ENCODE peak calls at places on chromosomes 6 and 20, in ten cellular contexts. One of them, this sample, is unnamed.

GRCh38 chr20:37421988-37422387 is 76.0 kb downstream of the SRC start:
- DNase-seq in activated CD8-positive, alpha-beta memory T cell treated with anti-CD3 and anti-CD28 coated beads, Interleukin-2, amount 50 U/mL, for 48 hours: no peak
- DNase-seq in activated CD4-positive, alpha-beta T cell treated with anti-CD3 and anti-CD28 coated beads for 4 hours: no peak
- DNase-seq in memory B cell: no peak
- DNase-seq in HL-60: no peak
- DNase-seq in T-helper 17 cell: no peak
- DNase-seq in Kasumi-1: no peak
- DNase-seq in astrocyte of the cerebellum: no peak
- DNase-seq in H9: no peak
- DNase-seq in RPMI8226: no peak
- DNase-seq in this sample: no peak

GRCh38 chr20:59320426-59320825 is 20.0 kb downstream of the EDN3 start:
- DNase-seq in RPMI8226: no peak
- DNase-seq in activated CD4-positive, alpha-beta T cell treated with anti-CD3 and anti-CD28 coated beads for 4 hours: no peak
- DNase-seq in H9: no peak
- DNase-seq in astrocyte of the cerebellum: no peak
- DNase-seq in activated CD8-positive, alpha-beta memory T cell treated with anti-CD3 and anti-CD28 coated beads, Interleukin-2, amount 50 U/mL, for 48 hours: no peak
- DNase-seq in T-helper 17 cell: no peak
- DNase-seq in Kasumi-1: no peak
- DNase-seq in HL-60: no peak
- DNase-seq in memory B cell: no peak
- DNase-seq in this sample: no peak

GRCh38 chr20:4813839-4814695 is 92.4 kb downstream of the PRND start:
- DNase-seq in activated CD8-positive, alpha-beta memory T cell treated with anti-CD3 and anti-CD28 coated beads, Interleukin-2, amount 50 U/mL, for 48 hours: peak
- DNase-seq in HL-60: peak
- DNase-seq in H9: no peak
- DNase-seq in Kasumi-1: peak
- DNase-seq in T-helper 17 cell: peak
- DNase-seq in RPMI8226: peak
- DNase-seq in memory B cell: no peak
- DNase-seq in activated CD4-positive, alpha-beta T cell treated with anti-CD3 and anti-CD28 coated beads for 4 hours: no peak
- DNase-seq in astrocyte of the cerebellum: no peak
- DNase-seq in this sample: no peak

GRCh38 chr6:74044417-74045096 is 348.6 kb downstream of the CD109 start:
- DNase-seq in RPMI8226: no peak
- DNase-seq in activated CD8-positive, alpha-beta memory T cell treated with anti-CD3 and anti-CD28 coated beads, Interleukin-2, amount 50 U/mL, for 48 hours: no peak
- DNase-seq in HL-60: no peak
- DNase-seq in H9: no peak
- DNase-seq in memory B cell: no peak
- DNase-seq in Kasumi-1: no peak
- DNase-seq in T-helper 17 cell: no peak
- DNase-seq in activated CD4-positive, alpha-beta T cell treated with anti-CD3 and anti-CD28 coated beads for 4 hours: no peak
- DNase-seq in astrocyte of the cerebellum: no peak
- DNase-seq in this sample: no peak

GRCh38 chr20:43571771-43572170 is 12.9 kb downstream of the SGK2 start:
- DNase-seq in Kasumi-1: no peak
- DNase-seq in activated CD8-positive, alpha-beta memory T cell treated with anti-CD3 and anti-CD28 coated beads, Interleukin-2, amount 50 U/mL, for 48 hours: no peak
- DNase-seq in T-helper 17 cell: no peak
- DNase-seq in activated CD4-positive, alpha-beta T cell treated with anti-CD3 and anti-CD28 coated beads for 4 hours: no peak
- DNase-seq in HL-60: no peak
- DNase-seq in memory B cell: no peak
- DNase-seq in astrocyte of the cerebellum: no peak
- DNase-seq in RPMI8226: no peak
- DNase-seq in H9: no peak
- DNase-seq in this sample: no peak

GRCh38 chr6:77034161-77034560 is 429.1 kb downstream of the HTR1B start:
- DNase-seq in activated CD4-positive, alpha-beta T cell treated with anti-CD3 and anti-CD28 coated beads for 4 hours: no peak
- DNase-seq in memory B cell: no peak
- DNase-seq in T-helper 17 cell: no peak
- DNase-seq in Kasumi-1: no peak
- DNase-seq in H9: peak
- DNase-seq in activated CD8-positive, alpha-beta memory T cell treated with anti-CD3 and anti-CD28 coated beads, Interleukin-2, amount 50 U/mL, for 48 hours: no peak
- DNase-seq in astrocyte of the cerebellum: peak
- DNase-seq in RPMI8226: no peak
- DNase-seq in HL-60: no peak
- DNase-seq in this sample: no peak

GRCh38 chr6:3324262-3324942 is 65.7 kb downstream of the PSMG4 start:
- DNase-seq in H9: no peak
- DNase-seq in memory B cell: no peak
- DNase-seq in Kasumi-1: no peak
- DNase-seq in astrocyte of the cerebellum: peak
- DNase-seq in activated CD4-positive, alpha-beta T cell treated with anti-CD3 and anti-CD28 coated beads for 4 hours: no peak
- DNase-seq in T-helper 17 cell: no peak
- DNase-seq in RPMI8226: no peak
- DNase-seq in HL-60: no peak
- DNase-seq in activated CD8-positive, alpha-beta memory T cell treated with anti-CD3 and anti-CD28 coated beads, Interleukin-2, amount 50 U/mL, for 48 hours: no peak
- DNase-seq in this sample: no peak

GRCh38 chr6:1593286-1593957 is 16.3 kb upstream of the FOXC1 start:
- DNase-seq in H9: no peak
- DNase-seq in Kasumi-1: no peak
- DNase-seq in activated CD4-positive, alpha-beta T cell treated with anti-CD3 and anti-CD28 coated beads for 4 hours: no peak
- DNase-seq in HL-60: no peak
- DNase-seq in RPMI8226: no peak
- DNase-seq in astrocyte of the cerebellum: no peak
- DNase-seq in activated CD8-positive, alpha-beta memory T cell treated with anti-CD3 and anti-CD28 coated beads, Interleukin-2, amount 50 U/mL, for 48 hours: no peak
- DNase-seq in memory B cell: no peak
- DNase-seq in T-helper 17 cell: no peak
- DNase-seq in this sample: no peak

GRCh38 chr6:79777713-79778579 is 146.8 kb downstream of the SH3BGRL2 start:
- DNase-seq in RPMI8226: peak
- DNase-seq in H9: peak
- DNase-seq in Kasumi-1: peak
- DNase-seq in memory B cell: peak
- DNase-seq in activated CD4-positive, alpha-beta T cell treated with anti-CD3 and anti-CD28 coated beads for 4 hours: peak
- DNase-seq in T-helper 17 cell: peak
- DNase-seq in activated CD8-positive, alpha-beta memory T cell treated with anti-CD3 and anti-CD28 coated beads, Interleukin-2, amount 50 U/mL, for 48 hours: peak
- DNase-seq in astrocyte of the cerebellum: peak
- DNase-seq in HL-60: peak
- DNase-seq in this sample: peak

GRCh38 chr6:101824551-101825345 is 431.2 kb downstream of the GRIK2 start:
- DNase-seq in activated CD4-positive, alpha-beta T cell treated with anti-CD3 and anti-CD28 coated beads for 4 hours: no peak
- DNase-seq in activated CD8-positive, alpha-beta memory T cell treated with anti-CD3 and anti-CD28 coated beads, Interleukin-2, amount 50 U/mL, for 48 hours: no peak
- DNase-seq in Kasumi-1: no peak
- DNase-seq in HL-60: no peak
- DNase-seq in astrocyte of the cerebellum: no peak
- DNase-seq in T-helper 17 cell: no peak
- DNase-seq in memory B cell: no peak
- DNase-seq in RPMI8226: no peak
- DNase-seq in H9: no peak
- DNase-seq in this sample: no peak

GRCh38 chr6:6998194-6998569 is 109.6 kb upstream of the RREB1 start:
- DNase-seq in H9: no peak
- DNase-seq in memory B cell: no peak
- DNase-seq in RPMI8226: no peak
- DNase-seq in T-helper 17 cell: no peak
- DNase-seq in activated CD4-positive, alpha-beta T cell treated with anti-CD3 and anti-CD28 coated beads for 4 hours: no peak
- DNase-seq in HL-60: no peak
- DNase-seq in activated CD8-positive, alpha-beta memory T cell treated with anti-CD3 and anti-CD28 coated beads, Interleukin-2, amount 50 U/mL, for 48 hours: no peak
- DNase-seq in Kasumi-1: no peak
- DNase-seq in astrocyte of the cerebellum: no peak
- DNase-seq in this sample: no peak

GRCh38 chr20:21511850-21512633 is 1.8 kb downstream of the NKX2-2 start:
- DNase-seq in T-helper 17 cell: no peak
- DNase-seq in memory B cell: no peak
- DNase-seq in H9: peak
- DNase-seq in activated CD8-positive, alpha-beta memory T cell treated with anti-CD3 and anti-CD28 coated beads, Interleukin-2, amount 50 U/mL, for 48 hours: peak
- DNase-seq in activated CD4-positive, alpha-beta T cell treated with anti-CD3 and anti-CD28 coated beads for 4 hours: no peak
- DNase-seq in astrocyte of the cerebellum: no peak
- DNase-seq in Kasumi-1: no peak
- DNase-seq in HL-60: no peak
- DNase-seq in RPMI8226: no peak
- DNase-seq in this sample: no peak

GRCh38 chr20:13458860-13459451 is 179.8 kb downstream of the TASP1 start:
- DNase-seq in activated CD8-positive, alpha-beta memory T cell treated with anti-CD3 and anti-CD28 coated beads, Interleukin-2, amount 50 U/mL, for 48 hours: no peak
- DNase-seq in activated CD4-positive, alpha-beta T cell treated with anti-CD3 and anti-CD28 coated beads for 4 hours: no peak
- DNase-seq in H9: no peak
- DNase-seq in T-helper 17 cell: no peak
- DNase-seq in RPMI8226: peak
- DNase-seq in astrocyte of the cerebellum: peak
- DNase-seq in memory B cell: peak
- DNase-seq in Kasumi-1: peak
- DNase-seq in HL-60: peak
- DNase-seq in this sample: no peak

GRCh38 chr6:137981758-137982157 is 114.7 kb downstream of the TNFAIP3 start:
- DNase-seq in Kasumi-1: no peak
- DNase-seq in astrocyte of the cerebellum: no peak
- DNase-seq in RPMI8226: no peak
- DNase-seq in HL-60: no peak
- DNase-seq in H9: no peak
- DNase-seq in activated CD4-positive, alpha-beta T cell treated with anti-CD3 and anti-CD28 coated beads for 4 hours: no peak
- DNase-seq in T-helper 17 cell: no peak
- DNase-seq in activated CD8-positive, alpha-beta memory T cell treated with anti-CD3 and anti-CD28 coated beads, Interleukin-2, amount 50 U/mL, for 48 hours: no peak
- DNase-seq in memory B cell: no peak
- DNase-seq in this sample: no peak

GRCh38 chr6:107618672-107619071 is 128.8 kb downstream of the SOBP start:
- DNase-seq in HL-60: no peak
- DNase-seq in memory B cell: peak
- DNase-seq in astrocyte of the cerebellum: no peak
- DNase-seq in T-helper 17 cell: no peak
- DNase-seq in activated CD4-positive, alpha-beta T cell treated with anti-CD3 and anti-CD28 coated beads for 4 hours: no peak
- DNase-seq in Kasumi-1: no peak
- DNase-seq in activated CD8-positive, alpha-beta memory T cell treated with anti-CD3 and anti-CD28 coated beads, Interleukin-2, amount 50 U/mL, for 48 hours: peak
- DNase-seq in H9: no peak
- DNase-seq in RPMI8226: no peak
- DNase-seq in this sample: no peak

GRCh38 chr6:157493576-157493975 is 112.6 kb downstream of the ZDHHC14 start:
- DNase-seq in HL-60: no peak
- DNase-seq in T-helper 17 cell: no peak
- DNase-seq in astrocyte of the cerebellum: no peak
- DNase-seq in RPMI8226: no peak
- DNase-seq in Kasumi-1: no peak
- DNase-seq in memory B cell: no peak
- DNase-seq in H9: no peak
- DNase-seq in activated CD4-positive, alpha-beta T cell treated with anti-CD3 and anti-CD28 coated beads for 4 hours: no peak
- DNase-seq in activated CD8-positive, alpha-beta memory T cell treated with anti-CD3 and anti-CD28 coated beads, Interleukin-2, amount 50 U/mL, for 48 hours: peak
- DNase-seq in this sample: no peak

GRCh38 chr6:125314019-125314581 is 12.3 kb upstream of the HDDC2 start:
- DNase-seq in memory B cell: peak
- DNase-seq in activated CD8-positive, alpha-beta memory T cell treated with anti-CD3 and anti-CD28 coated beads, Interleukin-2, amount 50 U/mL, for 48 hours: no peak
- DNase-seq in H9: peak
- DNase-seq in Kasumi-1: peak
- DNase-seq in RPMI8226: peak
- DNase-seq in HL-60: peak
- DNase-seq in activated CD4-positive, alpha-beta T cell treated with anti-CD3 and anti-CD28 coated beads for 4 hours: no peak
- DNase-seq in astrocyte of the cerebellum: peak
- DNase-seq in T-helper 17 cell: no peak
- DNase-seq in this sample: peak

GRCh38 chr6:150252714-150253444 is 110.0 kb downstream of the PPP1R14C start:
- DNase-seq in Kasumi-1: peak
- DNase-seq in T-helper 17 cell: no peak
- DNase-seq in activated CD4-positive, alpha-beta T cell treated with anti-CD3 and anti-CD28 coated beads for 4 hours: no peak
- DNase-seq in HL-60: no peak
- DNase-seq in activated CD8-positive, alpha-beta memory T cell treated with anti-CD3 and anti-CD28 coated beads, Interleukin-2, amount 50 U/mL, for 48 hours: no peak
- DNase-seq in H9: no peak
- DNase-seq in astrocyte of the cerebellum: no peak
- DNase-seq in RPMI8226: no peak
- DNase-seq in memory B cell: no peak
- DNase-seq in this sample: no peak

GRCh38 chr20:44111712-44112335 is 75.2 kb downstream of the JPH2 start:
- DNase-seq in memory B cell: no peak
- DNase-seq in Kasumi-1: no peak
- DNase-seq in T-helper 17 cell: no peak
- DNase-seq in astrocyte of the cerebellum: peak
- DNase-seq in activated CD8-positive, alpha-beta memory T cell treated with anti-CD3 and anti-CD28 coated beads, Interleukin-2, amount 50 U/mL, for 48 hours: peak
- DNase-seq in HL-60: no peak
- DNase-seq in activated CD4-positive, alpha-beta T cell treated with anti-CD3 and anti-CD28 coated beads for 4 hours: no peak
- DNase-seq in RPMI8226: no peak
- DNase-seq in H9: no peak
- DNase-seq in this sample: no peak

GRCh38 chr6:21808045-21808470 is 214.5 kb downstream of the SOX4 start:
- DNase-seq in astrocyte of the cerebellum: peak
- DNase-seq in RPMI8226: no peak
- DNase-seq in T-helper 17 cell: no peak
- DNase-seq in HL-60: no peak
- DNase-seq in memory B cell: no peak
- DNase-seq in H9: no peak
- DNase-seq in activated CD4-positive, alpha-beta T cell treated with anti-CD3 and anti-CD28 coated beads for 4 hours: no peak
- DNase-seq in activated CD8-positive, alpha-beta memory T cell treated with anti-CD3 and anti-CD28 coated beads, Interleukin-2, amount 50 U/mL, for 48 hours: no peak
- DNase-seq in Kasumi-1: no peak
- DNase-seq in this sample: no peak

GRCh38 chr6:98833101-98834059 is 994 bp upstream of the POU3F2 start:
- DNase-seq in activated CD8-positive, alpha-beta memory T cell treated with anti-CD3 and anti-CD28 coated beads, Interleukin-2, amount 50 U/mL, for 48 hours: peak
- DNase-seq in Kasumi-1: peak
- DNase-seq in memory B cell: no peak
- DNase-seq in astrocyte of the cerebellum: no peak
- DNase-seq in H9: peak
- DNase-seq in RPMI8226: peak
- DNase-seq in activated CD4-positive, alpha-beta T cell treated with anti-CD3 and anti-CD28 coated beads for 4 hours: no peak
- DNase-seq in T-helper 17 cell: no peak
- DNase-seq in HL-60: peak
- DNase-seq in this sample: peak

This sample was measured in DMS153.